ENCODE peak calls at places on chromosomes 5 and 9, in nine cellular contexts. One of them, this sample, is unnamed.
A peak's percentile ranks its signal among the peaks of the same experiment; 100 is the strongest.

GRCh38 chr5:527646-528591 is 3.7 kb upstream of the SLC9A3 start:
- DNase-seq in osteoblast: no peak
- DNase-seq in lower lobe of right lung: peak; percentile 41
- DNase-seq in A549: no peak
- DNase-seq in hepatocyte: no peak
- DNase-seq in lower leg skin: no peak
- DNase-seq in BE2C: no peak
- DNase-seq in psoas muscle: no peak
- DNase-seq in left ventricle myocardium inferior: no peak
- DNase-seq in this sample: peak; percentile 36

GRCh38 chr5:96121362-96121761 is 159.7 kb upstream of the ELL2 start:
- DNase-seq in lower leg skin: no peak
- DNase-seq in psoas muscle: no peak
- DNase-seq in hepatocyte: no peak
- DNase-seq in left ventricle myocardium inferior: no peak
- DNase-seq in osteoblast: no peak
- DNase-seq in lower lobe of right lung: no peak
- DNase-seq in BE2C: no peak
- DNase-seq in A549: no peak
- DNase-seq in this sample: no peak

GRCh38 chr5:177610131-177610769 is 10.3 kb downstream of the B4GALT7 start:
- DNase-seq in osteoblast: peak; percentile 71
- DNase-seq in psoas muscle: no peak
- DNase-seq in BE2C: no peak
- DNase-seq in lower lobe of right lung: no peak
- DNase-seq in hepatocyte: no peak
- DNase-seq in left ventricle myocardium inferior: no peak
- DNase-seq in lower leg skin: no peak
- DNase-seq in A549: no peak
- DNase-seq in this sample: no peak

GRCh38 chr5:116301110-116301509 is 216.3 kb downstream of the COMMD10 start:
- DNase-seq in left ventricle myocardium inferior: no peak
- DNase-seq in osteoblast: no peak
- DNase-seq in lower leg skin: no peak
- DNase-seq in lower lobe of right lung: no peak
- DNase-seq in BE2C: no peak
- DNase-seq in hepatocyte: no peak
- DNase-seq in A549: no peak
- DNase-seq in psoas muscle: no peak
- DNase-seq in this sample: no peak

GRCh38 chr5:58477760-58478159 is 13.5 kb upstream of the GAPT start:
- DNase-seq in psoas muscle: no peak
- DNase-seq in left ventricle myocardium inferior: no peak
- DNase-seq in lower lobe of right lung: no peak
- DNase-seq in lower leg skin: no peak
- DNase-seq in osteoblast: no peak
- DNase-seq in BE2C: peak; percentile 15
- DNase-seq in A549: no peak
- DNase-seq in hepatocyte: no peak
- DNase-seq in this sample: no peak

GRCh38 chr9:122036988-122037387 is 56.1 kb downstream of the TTLL11 start:
- DNase-seq in A549: no peak
- DNase-seq in BE2C: no peak
- DNase-seq in lower leg skin: no peak
- DNase-seq in psoas muscle: no peak
- DNase-seq in lower lobe of right lung: no peak
- DNase-seq in hepatocyte: no peak
- DNase-seq in left ventricle myocardium inferior: no peak
- DNase-seq in osteoblast: peak; percentile 84
- DNase-seq in this sample: no peak

GRCh38 chr9:126226991-126227937 is 99.4 kb upstream of the MVB12B start:
- DNase-seq in lower leg skin: peak; percentile 77
- DNase-seq in osteoblast: no peak
- DNase-seq in hepatocyte: no peak
- DNase-seq in psoas muscle: no peak
- DNase-seq in A549: no peak
- DNase-seq in left ventricle myocardium inferior: no peak
- DNase-seq in lower lobe of right lung: no peak
- DNase-seq in BE2C: no peak
- DNase-seq in this sample: no peak

GRCh38 chr9:35515766-35516165 is 25.9 kb downstream of the RUSC2 start:
- DNase-seq in psoas muscle: no peak
- DNase-seq in left ventricle myocardium inferior: no peak
- DNase-seq in osteoblast: no peak
- DNase-seq in A549: no peak
- DNase-seq in hepatocyte: no peak
- DNase-seq in BE2C: no peak
- DNase-seq in lower leg skin: no peak
- DNase-seq in lower lobe of right lung: peak; percentile 53
- DNase-seq in this sample: no peak

GRCh38 chr9:38335686-38336085 is 56.8 kb upstream of the ALDH1B1 start:
- DNase-seq in left ventricle myocardium inferior: no peak
- DNase-seq in osteoblast: no peak
- DNase-seq in lower leg skin: no peak
- DNase-seq in lower lobe of right lung: no peak
- DNase-seq in A549: no peak
- DNase-seq in psoas muscle: no peak
- DNase-seq in BE2C: no peak
- DNase-seq in hepatocyte: no peak
- DNase-seq in this sample: no peak

GRCh38 chr5:141850786-141851185 is 27.4 kb downstream of the PCDH1 start:
- DNase-seq in osteoblast: peak; percentile 91
- DNase-seq in A549: peak; percentile 21
- DNase-seq in psoas muscle: no peak
- DNase-seq in lower leg skin: no peak
- DNase-seq in lower lobe of right lung: no peak
- DNase-seq in BE2C: no peak
- DNase-seq in hepatocyte: no peak
- DNase-seq in left ventricle myocardium inferior: no peak
- DNase-seq in this sample: no peak

DNA sequence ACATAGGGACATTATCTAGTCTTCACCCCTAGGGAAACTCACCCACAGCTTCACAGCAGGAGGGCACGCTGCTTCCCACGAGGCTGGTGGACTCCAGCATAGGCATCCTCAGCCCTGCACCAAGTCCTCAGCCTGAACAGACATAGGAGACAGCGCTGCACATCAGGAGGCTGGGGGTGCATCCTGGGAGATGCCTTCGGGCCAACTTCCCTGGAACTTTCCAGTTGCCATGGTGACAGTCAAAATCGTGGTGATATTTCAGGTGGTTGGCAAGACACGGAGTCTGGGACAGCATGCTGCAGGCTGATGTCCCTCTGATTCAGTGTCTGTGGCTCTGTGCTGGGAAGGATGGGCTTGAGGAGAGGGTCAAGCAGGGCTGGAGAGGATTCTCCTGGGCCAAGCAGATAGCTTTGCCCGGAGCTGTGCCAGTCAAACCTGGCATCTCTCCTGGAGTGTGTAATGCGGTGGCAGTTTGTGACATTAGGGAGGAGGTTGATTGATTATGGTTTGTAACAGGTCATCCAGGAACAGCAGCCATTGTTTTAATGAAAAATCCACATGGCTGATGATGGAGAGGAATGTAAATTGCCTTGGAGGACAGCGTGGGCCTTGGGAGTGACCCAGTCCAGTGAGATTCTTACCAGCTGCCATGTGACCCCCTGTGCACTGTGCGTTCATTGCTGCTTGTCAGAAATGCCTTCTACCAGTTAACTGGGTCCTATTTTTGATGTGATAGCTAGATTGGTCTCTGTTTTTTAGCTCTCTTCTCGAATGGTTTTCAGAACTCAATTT is 35.7 kb upstream of the SEMA4D start:
- DNase-seq in hepatocyte: no peak
- DNase-seq in A549: no peak
- DNase-seq in osteoblast: no peak
- DNase-seq in lower leg skin: no peak
- DNase-seq in BE2C: no peak
- DNase-seq in psoas muscle: no peak
- DNase-seq in left ventricle myocardium inferior: no peak
- DNase-seq in lower lobe of right lung: no peak
- DNase-seq in this sample: no peak
- TF ChIP-seq CTCF in hepatocyte: no peak
- TF ChIP-seq CTCF in A549: no peak
- TF ChIP-seq CTCF in osteoblast: no peak
- TF ChIP-seq CTCF in lower leg skin: no peak
- TF ChIP-seq CTCF in BE2C: no peak
- TF ChIP-seq CTCF in psoas muscle: no peak
- TF ChIP-seq CTCF in left ventricle myocardium inferior: no peak
- TF ChIP-seq CTCF in lower lobe of right lung: no peak
- TF ChIP-seq CTCF in this sample: no peak

DNA sequence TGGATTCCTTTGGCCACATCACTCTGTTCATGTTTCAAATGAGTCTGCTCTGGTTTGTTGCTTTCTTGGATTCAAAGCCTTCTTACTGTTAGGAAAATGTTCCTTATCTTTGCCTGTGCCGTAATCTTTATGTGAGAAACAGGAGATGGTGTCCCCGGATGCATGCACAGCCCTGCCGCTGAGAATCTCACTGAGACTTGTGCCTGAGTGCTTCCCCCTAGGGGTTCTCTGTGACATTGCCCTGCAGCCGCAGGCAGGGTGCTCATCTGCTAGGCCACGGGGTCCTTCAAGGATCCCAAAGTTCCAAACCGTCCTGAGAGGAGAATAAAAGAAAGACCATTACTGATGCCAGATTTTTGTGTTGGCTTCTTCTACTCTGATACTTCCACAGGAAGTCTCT is 81.4 kb upstream of the ANKRD55 start:
- DNase-seq in lower lobe of right lung: no peak
- DNase-seq in psoas muscle: no peak
- DNase-seq in BE2C: peak; percentile 60
- DNase-seq in lower leg skin: no peak
- DNase-seq in A549: peak; percentile 46
- DNase-seq in osteoblast: peak; percentile 36
- DNase-seq in left ventricle myocardium inferior: peak; percentile 17
- DNase-seq in hepatocyte: peak; percentile 39
- DNase-seq in this sample: no peak
- TF ChIP-seq CTCF in lower lobe of right lung: peak; percentile 38
- TF ChIP-seq CTCF in psoas muscle: no peak
- TF ChIP-seq CTCF in BE2C: peak; percentile 85
- TF ChIP-seq CTCF in lower leg skin: no peak
- TF ChIP-seq CTCF in A549: peak; percentile 56
- TF ChIP-seq CTCF in osteoblast: no peak
- TF ChIP-seq CTCF in left ventricle myocardium inferior: peak; percentile 65
- TF ChIP-seq CTCF in hepatocyte: peak; percentile 25
- TF ChIP-seq CTCF in this sample: peak; percentile 46

GRCh38 chr5:143472576-143472975 is 69.1 kb upstream of the NR3C1 start:
- DNase-seq in osteoblast: no peak
- DNase-seq in BE2C: no peak
- DNase-seq in lower leg skin: no peak
- DNase-seq in psoas muscle: no peak
- DNase-seq in lower lobe of right lung: no peak
- DNase-seq in left ventricle myocardium inferior: no peak
- DNase-seq in A549: no peak
- DNase-seq in hepatocyte: no peak
- DNase-seq in this sample: no peak
- TF ChIP-seq CTCF in osteoblast: no peak
- TF ChIP-seq CTCF in BE2C: no peak
- TF ChIP-seq CTCF in lower leg skin: no peak
- TF ChIP-seq CTCF in psoas muscle: no peak
- TF ChIP-seq CTCF in lower lobe of right lung: no peak
- TF ChIP-seq CTCF in left ventricle myocardium inferior: no peak
- TF ChIP-seq CTCF in A549: no peak
- TF ChIP-seq CTCF in hepatocyte: no peak
- TF ChIP-seq CTCF in this sample: no peak

DNA sequence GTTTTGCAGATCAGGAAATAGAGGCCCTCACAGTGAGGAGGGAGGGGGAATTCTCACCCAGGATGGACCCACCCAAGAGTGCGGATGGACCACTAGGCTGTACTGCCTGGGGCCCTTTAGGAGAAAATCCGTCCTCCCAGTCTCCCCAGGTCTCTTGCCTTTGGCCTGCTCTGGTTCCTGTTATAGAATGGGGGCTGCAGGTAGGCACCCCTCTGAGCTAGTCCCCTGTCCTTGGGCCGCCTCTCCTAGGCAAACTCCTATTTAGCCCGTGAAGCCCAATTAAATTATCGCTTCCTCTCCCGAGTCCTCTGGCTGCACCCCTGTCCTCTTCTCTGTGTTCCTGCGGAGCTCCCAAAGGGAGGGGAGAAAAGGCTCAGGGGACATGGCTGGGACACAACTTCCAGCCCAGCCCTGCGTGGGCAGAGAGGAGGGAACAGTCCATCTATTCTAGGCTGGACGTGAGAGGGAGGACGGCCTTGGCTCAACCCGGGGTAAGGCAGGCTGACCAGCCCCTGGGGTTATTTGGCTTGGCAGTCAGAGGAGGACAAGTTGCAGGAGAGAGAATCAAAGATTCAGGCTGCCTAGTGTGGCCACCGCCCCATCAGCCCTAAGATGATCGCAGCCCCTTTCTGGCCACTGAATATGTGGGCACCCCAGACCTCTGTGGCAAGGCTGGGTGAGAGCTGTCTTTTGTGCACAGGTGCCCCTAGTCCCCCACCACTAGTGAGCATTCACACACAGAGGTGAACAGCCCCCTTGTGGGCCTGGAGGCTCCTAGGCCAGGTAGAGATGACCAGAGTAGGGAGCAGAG is 134.2 kb downstream of the C9orf50 start:
- DNase-seq in hepatocyte: no peak
- DNase-seq in BE2C: no peak
- DNase-seq in left ventricle myocardium inferior: peak; percentile 86
- DNase-seq in lower lobe of right lung: no peak
- DNase-seq in A549: no peak
- DNase-seq in osteoblast: peak; percentile 98
- DNase-seq in psoas muscle: peak; percentile 86
- DNase-seq in lower leg skin: peak; percentile 93
- DNase-seq in this sample: no peak
- TF ChIP-seq CTCF in hepatocyte: no peak
- TF ChIP-seq CTCF in BE2C: no peak
- TF ChIP-seq CTCF in left ventricle myocardium inferior: no peak
- TF ChIP-seq CTCF in lower lobe of right lung: no peak
- TF ChIP-seq CTCF in A549: no peak
- TF ChIP-seq CTCF in osteoblast: no peak
- TF ChIP-seq CTCF in psoas muscle: no peak
- TF ChIP-seq CTCF in lower leg skin: no peak
- TF ChIP-seq CTCF in this sample: no peak

DNA sequence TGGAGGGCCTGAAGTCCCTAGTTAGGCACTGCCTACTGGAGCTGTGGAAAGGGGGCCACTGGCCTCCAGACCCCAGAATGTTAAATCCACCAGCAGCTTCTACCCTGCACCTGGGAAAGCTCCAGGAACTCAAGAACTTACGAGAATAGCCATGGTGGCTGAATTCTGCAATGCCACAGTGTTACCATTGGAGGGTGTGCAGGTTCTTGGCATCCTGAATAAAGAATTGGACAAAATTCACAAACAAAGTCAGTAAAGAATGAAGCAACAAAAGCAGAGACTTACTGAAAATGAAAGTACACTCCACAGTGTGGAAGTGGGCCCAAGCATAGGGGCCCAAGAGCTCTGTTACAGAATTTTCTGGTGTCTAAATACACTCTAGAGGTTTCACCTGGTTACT is 107.0 kb downstream of the PRDM9 start:
- DNase-seq in osteoblast: no peak
- DNase-seq in lower lobe of right lung: no peak
- DNase-seq in left ventricle myocardium inferior: no peak
- DNase-seq in hepatocyte: no peak
- DNase-seq in A549: no peak
- DNase-seq in BE2C: no peak
- DNase-seq in lower leg skin: no peak
- DNase-seq in psoas muscle: no peak
- DNase-seq in this sample: no peak
- TF ChIP-seq CTCF in osteoblast: no peak
- TF ChIP-seq CTCF in lower lobe of right lung: no peak
- TF ChIP-seq CTCF in left ventricle myocardium inferior: no peak
- TF ChIP-seq CTCF in hepatocyte: no peak
- TF ChIP-seq CTCF in A549: no peak
- TF ChIP-seq CTCF in BE2C: no peak
- TF ChIP-seq CTCF in lower leg skin: no peak
- TF ChIP-seq CTCF in psoas muscle: no peak
- TF ChIP-seq CTCF in this sample: no peak

GRCh38 chr9:124394596-124394995 is 20.6 kb downstream of the PSMB7 start:
- DNase-seq in lower leg skin: no peak
- DNase-seq in osteoblast: no peak
- DNase-seq in psoas muscle: no peak
- DNase-seq in BE2C: no peak
- DNase-seq in hepatocyte: no peak
- DNase-seq in lower lobe of right lung: no peak
- DNase-seq in A549: no peak
- DNase-seq in left ventricle myocardium inferior: no peak
- DNase-seq in this sample: no peak
- TF ChIP-seq CTCF in lower leg skin: no peak
- TF ChIP-seq CTCF in osteoblast: peak; percentile 22
- TF ChIP-seq CTCF in psoas muscle: no peak
- TF ChIP-seq CTCF in BE2C: peak; percentile 28
- TF ChIP-seq CTCF in hepatocyte: peak; percentile 17
- TF ChIP-seq CTCF in lower lobe of right lung: no peak
- TF ChIP-seq CTCF in A549: peak; percentile 36
- TF ChIP-seq CTCF in left ventricle myocardium inferior: no peak
- TF ChIP-seq CTCF in this sample: no peak

This sample was measured in glutamatergic neuron.